ENCODE peak calls at places on chromosomes 3 and 15, in eight cellular contexts. K is right lobe of liver; L is SJSA1; D is naive thymus-derived CD4-positive, alpha-beta T cell; N is mesendoderm; Y is CD8-positive, alpha-beta T cell; P is effector memory CD4-positive, alpha-beta T cell; R is upper lobe of left lung. Q is an unnamed sample.

GRCh38 chr3:142031575-142031974 is 117.8 kb downstream of the TFDP2 start:
- DNase-seq in R (no peak), N (no peak), P (no peak), D (no peak), L (no peak), Y (no peak), K (no peak), Q (no peak)

GRCh38 chr3:195900426-195901355 is 7.7 kb downstream of the TNK2 start:
- DNase-seq in D (no peak), L (no peak), N (no peak), P (no peak), K (peak; percentile 55), R (peak; percentile 84), Y (no peak), Q (peak; percentile 89)

GRCh38 chr3:48898383-48899234 is at the start of gene SLC25A20:
- DNase-seq in Y (peak; percentile 89), R (peak; percentile 98), L (peak; percentile 81), N (peak; percentile 94), K (peak; percentile 97), D (peak; percentile 85), P (peak; percentile 81), Q (peak; percentile 97)

GRCh38 chr3:36219398-36219797 is 160.9 kb upstream of the STAC start:
- DNase-seq in D (no peak), L (peak; percentile 31), R (no peak), N (no peak), P (no peak), Y (no peak), K (no peak), Q (no peak)

GRCh38 chr3:187586226-187586625 is 84.0 kb downstream of the SST start:
- DNase-seq in Y (no peak), R (no peak), L (peak; percentile 15), N (no peak), P (no peak), D (no peak), K (no peak), Q (no peak)

GRCh38 chr3:83216919-83217594 is 1455.6 kb upstream of the GBE1 start:
- DNase-seq in N (no peak), D (no peak), R (peak; percentile 45), Y (no peak), L (no peak), K (no peak), P (no peak), Q (no peak)

GRCh38 chr15:52528465-52529288 is at the start of gene MYO5A:
- DNase-seq in R (peak; percentile 95), D (peak; percentile 81), P (peak; percentile 70), L (peak; percentile 72), K (peak; percentile 69), Y (peak; percentile 67), N (peak; percentile 80), Q (peak; percentile 92)

GRCh38 chr3:78076379-78076778 is 1036.5 kb downstream of the ROBO2 start:
- DNase-seq in P (no peak), R (no peak), D (no peak), Y (no peak), L (no peak), N (no peak), K (no peak), Q (no peak)

GRCh38 chr3:139225551-139225950 is 118.3 kb upstream of the MRPS22 start:
- DNase-seq in L (no peak), N (no peak), R (no peak), D (no peak), P (no peak), K (no peak), Y (no peak), Q (no peak)

GRCh38 chr3:15148614-15149013 is 49.7 kb upstream of the RBSN start:
- DNase-seq in K (no peak), D (no peak), P (no peak), L (no peak), N (peak; percentile 96), R (no peak), Y (no peak), Q (no peak)

GRCh38 chr3:8197384-8197783 is 304.2 kb upstream of the LMCD1 start:
- DNase-seq in L (no peak), N (no peak), D (no peak), P (no peak), R (no peak), K (no peak), Y (no peak), Q (peak; percentile 46)

GRCh38 chr15:82680200-82681102 is 29.2 kb downstream of the AP3B2 start:
- DNase-seq in P (peak; percentile 67), K (no peak), Y (peak; percentile 73), N (peak; percentile 94), L (no peak), R (peak; percentile 93), D (peak; percentile 85), Q (peak; percentile 62)

GRCh38 chr3:47961815-47962606 is 54.2 kb downstream of the MAP4 start:
- DNase-seq in P (peak; percentile 19), R (no peak), Y (peak; percentile 9), L (no peak), D (peak; percentile 43), K (no peak), N (peak; percentile 97), Q (no peak)

GRCh38 chr3:56700136-56700535 is 17.1 kb upstream of the TASOR start:
- DNase-seq in L (no peak), Y (no peak), K (no peak), N (peak; percentile 63), P (no peak), R (no peak), D (no peak), Q (no peak)

GRCh38 chr3:191020730-191021405 is 158.4 kb upstream of the GMNC start:
- DNase-seq in K (no peak), P (no peak), Y (no peak), R (no peak), N (no peak), L (no peak), D (no peak), Q (no peak)

GRCh38 chr15:88393719-88394519 is 73.3 kb downstream of the MRPL46 start:
- DNase-seq in P (no peak), K (no peak), N (no peak), R (no peak), Y (no peak), D (no peak), L (no peak), Q (no peak)

GRCh38 chr3:111692593-111693552 is 97.7 kb upstream of the ZBED2 start:
- DNase-seq in K (no peak), N (no peak), L (no peak), Y (no peak), R (no peak), P (no peak), D (no peak), Q (no peak)

GRCh38 chr3:111695584-111696213 is 100.6 kb upstream of the ZBED2 start:
- DNase-seq in D (no peak), L (peak; percentile 80), P (no peak), N (no peak), R (no peak), Y (no peak), K (no peak), Q (no peak)

GRCh38 chr3:111690242-111690641 is 95.1 kb upstream of the ZBED2 start:
- DNase-seq in P (no peak), K (no peak), R (no peak), N (no peak), Y (no peak), L (no peak), D (no peak), Q (no peak)

GRCh38 chr3:111691293-111691909 is 96.3 kb upstream of the ZBED2 start:
- DNase-seq in P (no peak), D (peak; percentile 41), K (no peak), N (peak; percentile 54), R (no peak), L (no peak), Y (no peak), Q (no peak)

GRCh38 chr3:111694471-111694870 is 99.3 kb upstream of the ZBED2 start:
- DNase-seq in K (no peak), N (no peak), L (no peak), R (no peak), P (no peak), D (no peak), Y (no peak), Q (no peak)
- H3K4me1 ChIP-seq in K (no peaks in the 10 kb centered on the region), N (no peaks in the 10 kb centered on the region), L (peaks cover 26% of the 10 kb centered on the region), R (no peaks in the 10 kb centered on the region), P (no peaks in the 10 kb centered on the region), D (peaks cover 12% of the 10 kb centered on the region), Y (peaks cover 5% of the 10 kb centered on the region), Q (no peaks in the 10 kb centered on the region)

DNA sequence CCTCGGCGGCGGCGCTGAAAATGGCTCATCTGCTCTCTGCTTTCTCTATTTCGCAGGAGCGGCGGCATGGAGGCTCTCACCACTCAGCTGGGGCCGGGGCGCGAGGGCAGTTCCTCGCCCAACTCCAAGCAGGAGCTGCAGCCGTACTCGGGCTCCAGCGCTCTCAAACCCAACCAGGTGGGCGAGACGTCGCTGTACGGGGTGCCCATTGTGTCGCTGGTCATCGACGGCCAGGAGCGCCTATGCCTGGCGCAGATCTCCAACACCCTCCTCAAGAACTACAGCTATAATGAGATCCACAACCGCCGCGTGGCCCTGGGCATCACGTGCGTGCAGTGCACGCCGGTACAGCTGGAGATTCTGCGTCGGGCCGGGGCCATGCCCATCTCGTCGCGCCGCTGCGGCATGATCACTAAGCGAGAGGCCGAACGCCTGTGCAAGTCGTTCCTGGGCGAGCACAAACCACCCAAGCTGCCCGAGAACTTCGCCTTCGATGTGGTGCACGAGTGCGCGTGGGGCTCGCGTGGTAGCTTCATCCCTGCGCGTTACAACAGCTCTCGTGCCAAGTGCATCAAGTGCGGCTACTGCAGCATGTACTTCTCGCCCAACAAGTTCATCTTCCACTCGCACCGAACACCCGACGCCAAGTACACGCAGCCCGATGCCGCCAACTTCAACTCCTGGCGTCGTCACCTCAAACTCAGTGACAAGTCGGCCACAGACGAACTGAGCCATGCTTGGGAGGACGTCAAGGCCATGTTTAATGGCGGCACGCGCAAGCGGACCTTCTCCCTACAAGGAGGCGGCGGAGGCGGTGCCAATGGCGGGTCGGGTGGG is 789 bp downstream of the SKOR1 start:
- DNase-seq in N (no peak), P (no peak), R (peak; percentile 79), D (no peak), K (no peak), L (no peak), Y (no peak), Q (no peak)
- H3K27me3 ChIP-seq in N (peaks cover 94% of the 10 kb centered on the region), P (peaks cover 94% of the 10 kb centered on the region), R (peaks cover 92% of the 10 kb centered on the region), D (peaks cover 15% of the 10 kb centered on the region), K (peaks cover 35% of the 10 kb centered on the region), L (peaks cover 95% of the 10 kb centered on the region), Y (peaks cover 58% of the 10 kb centered on the region), Q (no peaks in the 10 kb centered on the region)

DNA sequence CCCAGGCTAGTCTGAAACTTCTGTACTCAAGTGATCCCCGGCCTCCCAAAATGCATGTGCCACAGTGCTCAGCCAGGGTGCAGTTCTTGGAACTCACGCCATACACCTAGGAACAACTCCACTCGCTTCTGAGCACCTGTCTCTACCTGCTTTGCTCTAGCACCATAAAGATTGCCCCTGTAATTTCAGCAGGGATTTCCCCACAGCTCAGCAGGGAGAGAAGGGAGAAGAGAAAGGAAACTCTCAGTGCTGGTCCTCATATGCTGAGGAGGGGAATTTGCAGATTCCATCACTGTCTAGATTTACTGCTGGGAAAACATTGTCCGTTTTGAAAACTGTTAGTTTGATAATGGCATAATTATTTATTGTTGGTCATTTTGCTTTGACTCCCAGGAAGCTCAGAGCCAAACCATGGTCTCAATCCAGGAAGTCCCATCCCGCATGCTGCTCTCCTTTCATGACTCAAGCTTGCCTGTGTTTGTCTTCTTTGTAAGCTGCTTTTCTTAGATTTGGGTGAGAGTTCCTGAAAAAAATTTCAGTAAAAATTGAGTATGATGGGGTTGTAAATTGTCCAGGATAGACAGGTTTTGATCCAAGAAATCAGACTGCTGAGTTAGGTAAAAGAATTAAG is 24.2 kb downstream of the TRIM71 start:
- DNase-seq in N (no peak), L (no peak), D (no peak), Y (no peak), R (no peak), P (no peak), K (no peak), Q (no peak)
- H3K4me1 ChIP-seq in N (peaks cover 45% of the 10 kb centered on the region), L (no peaks in the 10 kb centered on the region), D (no peaks in the 10 kb centered on the region), Y (no peaks in the 10 kb centered on the region), R (peaks cover 12% of the 10 kb centered on the region), P (no peaks in the 10 kb centered on the region), K (no peaks in the 10 kb centered on the region), Q (no peaks in the 10 kb centered on the region)

GRCh38 chr15:56028430-56028829 is 35.0 kb upstream of the NEDD4 start:
- DNase-seq in D (no peak), Y (no peak), N (no peak), L (no peak), K (no peak), R (no peak), P (no peak), Q (no peak)
- H3K27me3 ChIP-seq in D (no peaks in the 10 kb centered on the region), Y (no peaks in the 10 kb centered on the region), N (no peaks in the 10 kb centered on the region), L (no peaks in the 10 kb centered on the region), K (no peaks in the 10 kb centered on the region), R (no peaks in the 10 kb centered on the region), P (no peaks in the 10 kb centered on the region), Q (no peaks in the 10 kb centered on the region)

Q was measured in right cardiac atrium.